ENCODE peak calls at places on chromosomes 11 and 22, in four cellular contexts. V is body of pancreas, X is hepatocyte, Q is sigmoid colon. L is an unnamed sample.

GRCh38 chr11:73246303-73246702 is 25.8 kb upstream of the P2RY6 start:
- DNase-seq in V (no peak), X (no peak), Q (no peak), L (no peak)

GRCh38 chr11:8223513-8223899 is 40.2 kb downstream of the LMO1 start:
- DNase-seq in V (no peak), X (no peak), Q (no peak), L (no peak)

GRCh38 chr11:35927067-35927466 is 16.8 kb upstream of the LDLRAD3 start:
- DNase-seq in V (no peak), X (no peak), Q (no peak), L (no peak)

GRCh38 chr11:73995731-73996130 is 13.1 kb upstream of the UCP2 start:
- DNase-seq in V (no peak), X (no peak), Q (no peak), L (no peak)

GRCh38 chr11:88420165-88420781 is 82.7 kb upstream of the CTSC start:
- DNase-seq in V (no peak), X (no peak), Q (no peak), L (no peak)

GRCh38 chr11:13216019-13217006 is 61.3 kb upstream of the BMAL1 start:
- DNase-seq in V (no peak), X (peak; percentile 44), Q (no peak), L (no peak)

GRCh38 chr11:699116-699508 is 3.5 kb downstream of the TMEM80 start:
- DNase-seq in V (no peak), X (no peak), Q (no peak), L (no peak)

GRCh38 chr22:27537481-27537891 is 264.1 kb downstream of the MN1 start:
- DNase-seq in V (peak; percentile 21), X (no peak), Q (peak; percentile 83), L (peak; percentile 71)

GRCh38 chr11:19880088-19880345 is 167.4 kb downstream of the NAV2 start:
- DNase-seq in V (no peak), X (no peak), Q (no peak), L (no peak)

DNA sequence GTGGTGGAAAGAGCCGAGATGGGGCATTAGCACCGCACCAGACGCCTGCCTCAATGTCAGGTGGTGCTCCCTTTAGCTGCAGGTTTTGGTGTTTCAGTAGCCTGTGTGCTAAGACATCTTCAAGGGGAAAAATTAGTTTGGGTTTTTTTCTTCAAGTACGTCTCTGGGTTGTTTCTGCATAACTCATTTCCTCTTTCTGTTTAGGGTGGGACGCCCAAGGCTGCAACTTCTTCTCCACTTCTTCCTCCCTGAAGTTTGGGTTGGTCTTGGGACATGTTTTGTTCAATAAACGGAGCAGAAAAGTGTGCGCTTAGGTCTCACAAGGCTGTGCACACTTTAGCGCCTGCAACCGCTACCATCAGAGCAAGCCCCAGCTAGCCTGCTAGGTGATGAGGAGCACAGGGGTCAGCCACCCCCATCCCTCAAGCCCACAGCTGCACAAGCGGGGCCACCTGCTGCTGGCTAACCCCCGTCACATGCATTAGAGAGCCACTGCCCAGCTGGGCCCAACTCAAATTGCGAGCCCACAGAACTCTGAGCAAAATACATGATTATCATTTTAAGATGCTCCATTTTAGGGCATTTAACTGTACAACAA is 1495.8 kb downstream of the TBC1D22A start:
- DNase-seq in V (no peak), X (no peak), Q (no peak), L (no peak)
- TF ChIP-seq CTCF in V (no peak), X (no peak), Q (no peak), L (no peak)

GRCh38 chr22:46627806-46628482 is 7.8 kb downstream of the GRAMD4 start:
- DNase-seq in V (no peak), X (no peak), Q (no peak), L (peak; percentile 39)
- H3K27ac ChIP-seq in V (no peak overlapping the region), X (no peak overlapping the region), Q (no peak overlapping the region), L (no peak overlapping the region)

GRCh38 chr11:17733261-17733660 is 1.3 kb upstream of the KCNC1 start:
- DNase-seq in V (no peak), X (no peak), Q (peak; percentile 19), L (peak; percentile 19)
- H3K27me3 ChIP-seq in V (peaks cover 19% of the 10 kb centered on the region), X (peaks cover 64% of the 10 kb centered on the region), Q (peaks cover 62% of the 10 kb centered on the region), L (peaks cover 23% of the 10 kb centered on the region)

GRCh38 chr22:20257474-20258299 is 10.4 kb downstream of the RTN4R start:
- DNase-seq in V (no peak), X (no peak), Q (no peak), L (no peak)

GRCh38 chr22:20260071-20260722 is 7.9 kb downstream of the RTN4R start:
- DNase-seq in V (no peak), X (no peak), Q (no peak), L (no peak)

GRCh38 chr22:20259336-20259705 is 8.8 kb downstream of the RTN4R start:
- DNase-seq in V (no peak), X (no peak), Q (no peak), L (no peak)

GRCh38 chr22:20256562-20257473 is 11.3 kb downstream of the RTN4R start:
- DNase-seq in V (no peak), X (no peak), Q (no peak), L (no peak)

DNA sequence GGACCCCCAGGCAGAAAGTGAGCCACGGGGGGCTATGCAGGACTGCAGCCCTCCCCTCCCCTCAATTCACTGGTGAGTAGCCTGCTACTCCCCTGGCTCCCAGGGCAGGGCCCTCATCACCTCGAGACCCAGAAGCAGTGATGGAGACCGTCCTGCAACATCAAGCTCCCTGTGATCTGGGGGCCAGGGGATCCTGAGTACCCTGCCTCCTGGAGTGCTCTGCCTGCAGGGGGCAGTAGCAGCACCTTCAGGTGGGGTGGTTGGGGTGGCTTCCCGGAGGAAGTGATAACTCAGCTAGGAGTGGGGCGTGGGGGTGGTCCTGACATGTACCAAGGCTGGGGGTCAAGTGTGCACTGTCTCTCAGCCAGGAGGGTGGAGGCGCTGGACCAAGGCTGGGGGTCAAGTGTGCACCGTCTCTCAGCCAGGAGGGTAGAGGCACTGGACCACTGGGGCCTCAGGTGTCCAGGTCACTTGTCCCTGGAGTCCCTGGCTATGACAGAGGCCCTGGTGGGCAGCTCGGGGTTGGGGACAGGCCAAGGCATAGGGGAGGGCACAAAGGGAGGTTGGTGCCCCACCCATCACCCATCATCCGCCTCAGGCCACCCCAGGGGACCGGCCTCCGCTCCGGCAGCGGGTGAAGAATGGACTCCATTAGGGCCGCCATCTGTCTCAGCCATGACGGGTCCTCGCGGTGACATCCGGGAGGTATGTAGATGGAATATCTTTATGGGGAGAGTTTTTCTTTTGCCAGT is 9.4 kb downstream of the RTN4R start:
- DNase-seq in V (no peak), X (no peak), Q (no peak), L (no peak)
- TF ChIP-seq CTCF in V (no peak), X (no peak), Q (no peak), L (peak; percentile 4)

GRCh38 chr11:86592047-86592564 is 80.3 kb downstream of the ME3 start:
- DNase-seq in V (no peak), X (no peak), Q (no peak), L (no peak)
- H3K27ac ChIP-seq in V (peak overlapping the region; percentile 54), X (peak overlapping the region; percentile 93), Q (peak overlapping the region; percentile 57), L (peak overlapping the region; percentile 15)

GRCh38 chr11:61603667-61604066 is 22.8 kb upstream of the SYT7 start:
- DNase-seq in V (no peak), X (no peak), Q (no peak), L (no peak)
- H3K27me3 ChIP-seq in V (no peaks in the 10 kb centered on the region), X (no peaks in the 10 kb centered on the region), Q (peaks cover 27% of the 10 kb centered on the region), L (no peaks in the 10 kb centered on the region)

L was measured in psoas muscle.